ENCODE peak calls at places on chromosomes 16 and 17, in six cellular contexts. One of them, this sample, is unnamed.

GRCh38 chr17:73103661-73104335 is 11.3 kb upstream of the SLC39A11 start:
- DNase-seq in GM23338: no peak
- DNase-seq in gastrocnemius medialis: no peak
- DNase-seq in Peyer's patch: no peak
- DNase-seq in heart left ventricle: no peak
- DNase-seq in upper lobe of right lung: no peak
- DNase-seq in this sample: no peak

GRCh38 chr17:54307326-54307725 is 484.6 kb downstream of the KIF2B start:
- DNase-seq in gastrocnemius medialis: no peak
- DNase-seq in upper lobe of right lung: no peak
- DNase-seq in GM23338: no peak
- DNase-seq in heart left ventricle: no peak
- DNase-seq in Peyer's patch: no peak
- DNase-seq in this sample: no peak

GRCh38 chr17:42276609-42277341 is 584 bp upstream of the STAT5B start:
- DNase-seq in heart left ventricle: peak; percentile 82
- DNase-seq in upper lobe of right lung: peak; percentile 85
- DNase-seq in gastrocnemius medialis: peak; percentile 44
- DNase-seq in GM23338: peak; percentile 66
- DNase-seq in Peyer's patch: peak; percentile 38
- DNase-seq in this sample: no peak

GRCh38 chr17:79779661-79780365 is 1.9 kb downstream of the CBX2 start:
- DNase-seq in upper lobe of right lung: peak; percentile 21
- DNase-seq in heart left ventricle: no peak
- DNase-seq in gastrocnemius medialis: no peak
- DNase-seq in Peyer's patch: no peak
- DNase-seq in GM23338: no peak
- DNase-seq in this sample: no peak

GRCh38 chr17:7191571-7192270 is 12.6 kb upstream of the ASGR1 start:
- DNase-seq in upper lobe of right lung: no peak
- DNase-seq in GM23338: peak; percentile 94
- DNase-seq in Peyer's patch: no peak
- DNase-seq in gastrocnemius medialis: no peak
- DNase-seq in heart left ventricle: peak; percentile 66
- DNase-seq in this sample: peak; percentile 61

GRCh38 chr16:1188781-1189189 is 35.9 kb downstream of the CACNA1H start:
- DNase-seq in upper lobe of right lung: peak; percentile 78
- DNase-seq in GM23338: peak; percentile 78
- DNase-seq in Peyer's patch: no peak
- DNase-seq in gastrocnemius medialis: no peak
- DNase-seq in heart left ventricle: peak; percentile 57
- DNase-seq in this sample: peak; percentile 59

GRCh38 chr17:78781339-78782304 is at the start of gene CYTH1:
- DNase-seq in upper lobe of right lung: peak; percentile 86
- DNase-seq in Peyer's patch: peak; percentile 55
- DNase-seq in heart left ventricle: peak; percentile 59
- DNase-seq in GM23338: peak; percentile 62
- DNase-seq in gastrocnemius medialis: no peak
- DNase-seq in this sample: peak; percentile 63

GRCh38 chr17:35892091-35892637 is 12.0 kb upstream of the CCL5 start:
- DNase-seq in GM23338: peak; percentile 2
- DNase-seq in upper lobe of right lung: no peak
- DNase-seq in heart left ventricle: no peak
- DNase-seq in gastrocnemius medialis: no peak
- DNase-seq in Peyer's patch: no peak
- DNase-seq in this sample: no peak

GRCh38 chr16:56916571-56917403 is 15.2 kb upstream of the HERPUD1 start:
- DNase-seq in heart left ventricle: no peak
- DNase-seq in Peyer's patch: peak; percentile 66
- DNase-seq in GM23338: no peak
- DNase-seq in gastrocnemius medialis: no peak
- DNase-seq in upper lobe of right lung: no peak
- DNase-seq in this sample: no peak

GRCh38 chr16:54921229-54921824 is 9.3 kb upstream of the IRX5 start:
- DNase-seq in Peyer's patch: no peak
- DNase-seq in heart left ventricle: no peak
- DNase-seq in GM23338: no peak
- DNase-seq in gastrocnemius medialis: no peak
- DNase-seq in upper lobe of right lung: no peak
- DNase-seq in this sample: no peak

GRCh38 chr17:57006040-57006439 is 28.1 kb downstream of the SCPEP1 start:
- DNase-seq in Peyer's patch: no peak
- DNase-seq in gastrocnemius medialis: no peak
- DNase-seq in GM23338: no peak
- DNase-seq in heart left ventricle: no peak
- DNase-seq in upper lobe of right lung: no peak
- DNase-seq in this sample: no peak
- H3K27ac ChIP-seq in Peyer's patch: no peak overlapping the region
- H3K27ac ChIP-seq in gastrocnemius medialis: no peak overlapping the region
- H3K27ac ChIP-seq in GM23338: no peak overlapping the region
- H3K27ac ChIP-seq in heart left ventricle: no peak overlapping the region
- H3K27ac ChIP-seq in upper lobe of right lung: no peak overlapping the region
- H3K27ac ChIP-seq in this sample: no peak overlapping the region

GRCh38 chr16:30660424-30661251 is 2.4 kb downstream of the FBRS start:
- DNase-seq in gastrocnemius medialis: no peak
- DNase-seq in GM23338: no peak
- DNase-seq in heart left ventricle: no peak
- DNase-seq in upper lobe of right lung: no peak
- DNase-seq in Peyer's patch: peak; percentile 61
- DNase-seq in this sample: no peak
- H3K4me1 ChIP-seq in gastrocnemius medialis: peaks cover 32% of the 10 kb centered on the region
- H3K4me1 ChIP-seq in GM23338: peaks cover 10% of the 10 kb centered on the region
- H3K4me1 ChIP-seq in heart left ventricle: peaks cover 51% of the 10 kb centered on the region
- H3K4me1 ChIP-seq in upper lobe of right lung: peaks cover 31% of the 10 kb centered on the region
- H3K4me1 ChIP-seq in Peyer's patch: peaks cover 55% of the 10 kb centered on the region
- H3K4me1 ChIP-seq in this sample: peaks cover 19% of the 10 kb centered on the region

DNA sequence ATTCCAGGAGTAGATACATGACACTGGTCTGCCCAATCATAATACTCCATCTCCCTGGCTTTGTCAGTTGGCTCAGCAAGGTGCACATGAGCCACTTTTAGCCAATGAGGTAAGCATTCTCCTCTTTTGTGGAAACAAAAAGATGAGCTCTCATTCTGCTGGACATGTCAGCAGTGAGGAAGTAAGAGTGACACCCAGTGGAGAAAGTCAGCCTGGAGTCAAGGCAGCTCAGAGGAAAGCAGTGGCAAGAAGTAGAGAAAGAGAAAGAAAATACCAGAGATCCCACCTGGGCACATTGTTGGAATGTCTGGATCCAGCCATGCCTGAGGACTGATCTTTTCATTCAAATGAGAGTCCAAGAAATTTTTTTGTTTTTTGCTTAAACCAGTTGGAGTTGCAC is 496.9 kb upstream of the C16orf82 start:
- DNase-seq in gastrocnemius medialis: no peak
- DNase-seq in upper lobe of right lung: no peak
- DNase-seq in heart left ventricle: no peak
- DNase-seq in GM23338: peak; percentile 53
- DNase-seq in Peyer's patch: no peak
- DNase-seq in this sample: peak; percentile 50
- TF ChIP-seq CTCF in gastrocnemius medialis: no peak
- TF ChIP-seq CTCF in upper lobe of right lung: peak; percentile 18
- TF ChIP-seq CTCF in heart left ventricle: peak; percentile 22
- TF ChIP-seq CTCF in GM23338: peak; percentile 70
- TF ChIP-seq CTCF in Peyer's patch: no peak
- TF ChIP-seq CTCF in this sample: peak; percentile 65

GRCh38 chr17:67449885-67450755 is 73.0 kb downstream of the PITPNC1 start:
- DNase-seq in GM23338: no peak
- DNase-seq in upper lobe of right lung: peak; percentile 20
- DNase-seq in Peyer's patch: peak; percentile 15
- DNase-seq in gastrocnemius medialis: no peak
- DNase-seq in heart left ventricle: no peak
- DNase-seq in this sample: no peak
- H3K27ac ChIP-seq in GM23338: no peak overlapping the region
- H3K27ac ChIP-seq in upper lobe of right lung: no peak overlapping the region
- H3K27ac ChIP-seq in Peyer's patch: peak overlapping the region; percentile 53
- H3K27ac ChIP-seq in gastrocnemius medialis: no peak overlapping the region
- H3K27ac ChIP-seq in heart left ventricle: peak overlapping the region; percentile 47
- H3K27ac ChIP-seq in this sample: no peak overlapping the region

GRCh38 chr17:81889602-81890001 is 1.8 kb downstream of the ALYREF start:
- DNase-seq in Peyer's patch: no peak
- DNase-seq in GM23338: no peak
- DNase-seq in gastrocnemius medialis: no peak
- DNase-seq in heart left ventricle: no peak
- DNase-seq in upper lobe of right lung: no peak
- DNase-seq in this sample: no peak
- H3K4me1 ChIP-seq in Peyer's patch: peaks cover 23% of the 10 kb centered on the region
- H3K4me1 ChIP-seq in GM23338: peaks cover 8% of the 10 kb centered on the region
- H3K4me1 ChIP-seq in gastrocnemius medialis: peaks cover 47% of the 10 kb centered on the region
- H3K4me1 ChIP-seq in heart left ventricle: peaks cover 40% of the 10 kb centered on the region
- H3K4me1 ChIP-seq in upper lobe of right lung: peaks cover 26% of the 10 kb centered on the region
- H3K4me1 ChIP-seq in this sample: peaks cover 11% of the 10 kb centered on the region

GRCh38 chr17:71760062-71760720 is 360.6 kb upstream of the SOX9 start:
- DNase-seq in Peyer's patch: no peak
- DNase-seq in gastrocnemius medialis: no peak
- DNase-seq in heart left ventricle: no peak
- DNase-seq in GM23338: no peak
- DNase-seq in upper lobe of right lung: no peak
- DNase-seq in this sample: no peak
- TF ChIP-seq CTCF in Peyer's patch: no peak
- TF ChIP-seq CTCF in gastrocnemius medialis: no peak
- TF ChIP-seq CTCF in heart left ventricle: no peak
- TF ChIP-seq CTCF in GM23338: peak; percentile 40
- TF ChIP-seq CTCF in upper lobe of right lung: no peak
- TF ChIP-seq CTCF in this sample: peak; percentile 14

GRCh38 chr16:30519120-30520049 is 7.0 kb downstream of the ZNF768 start:
- DNase-seq in GM23338: no peak
- DNase-seq in Peyer's patch: no peak
- DNase-seq in gastrocnemius medialis: no peak
- DNase-seq in upper lobe of right lung: no peak
- DNase-seq in heart left ventricle: no peak
- DNase-seq in this sample: no peak
- H3K27ac ChIP-seq in GM23338: no peak overlapping the region
- H3K27ac ChIP-seq in Peyer's patch: no peak overlapping the region
- H3K27ac ChIP-seq in gastrocnemius medialis: no peak overlapping the region
- H3K27ac ChIP-seq in upper lobe of right lung: no peak overlapping the region
- H3K27ac ChIP-seq in heart left ventricle: no peak overlapping the region
- H3K27ac ChIP-seq in this sample: no peak overlapping the region

GRCh38 chr17:40093005-40093579 is 7.3 kb downstream of the NR1D1 start:
- DNase-seq in Peyer's patch: no peak
- DNase-seq in heart left ventricle: no peak
- DNase-seq in upper lobe of right lung: no peak
- DNase-seq in gastrocnemius medialis: no peak
- DNase-seq in GM23338: no peak
- DNase-seq in this sample: no peak

GRCh38 chr17:40095356-40095943 is 4.9 kb downstream of the NR1D1 start:
- DNase-seq in upper lobe of right lung: no peak
- DNase-seq in GM23338: no peak
- DNase-seq in gastrocnemius medialis: no peak
- DNase-seq in Peyer's patch: no peak
- DNase-seq in heart left ventricle: peak; percentile 45
- DNase-seq in this sample: no peak

GRCh38 chr17:40093580-40094201 is 6.7 kb downstream of the NR1D1 start:
- DNase-seq in heart left ventricle: peak; percentile 83
- DNase-seq in Peyer's patch: no peak
- DNase-seq in gastrocnemius medialis: peak; percentile 81
- DNase-seq in upper lobe of right lung: no peak
- DNase-seq in GM23338: no peak
- DNase-seq in this sample: no peak

GRCh38 chr17:40095944-40096791 is 4.2 kb downstream of the NR1D1 start:
- DNase-seq in Peyer's patch: peak; percentile 89
- DNase-seq in heart left ventricle: peak; percentile 68
- DNase-seq in GM23338: no peak
- DNase-seq in gastrocnemius medialis: no peak
- DNase-seq in upper lobe of right lung: no peak
- DNase-seq in this sample: no peak

GRCh38 chr17:40094874-40095273 is 5.5 kb downstream of the NR1D1 start:
- DNase-seq in Peyer's patch: no peak
- DNase-seq in gastrocnemius medialis: no peak
- DNase-seq in upper lobe of right lung: no peak
- DNase-seq in heart left ventricle: no peak
- DNase-seq in GM23338: no peak
- DNase-seq in this sample: no peak
- H3K4me1 ChIP-seq in Peyer's patch: peaks cover 72% of the 10 kb centered on the region
- H3K4me1 ChIP-seq in gastrocnemius medialis: peaks cover 80% of the 10 kb centered on the region
- H3K4me1 ChIP-seq in upper lobe of right lung: peaks cover 38% of the 10 kb centered on the region
- H3K4me1 ChIP-seq in heart left ventricle: peaks cover 88% of the 10 kb centered on the region
- H3K4me1 ChIP-seq in GM23338: peaks cover 38% of the 10 kb centered on the region
- H3K4me1 ChIP-seq in this sample: peaks cover 13% of the 10 kb centered on the region

DNA sequence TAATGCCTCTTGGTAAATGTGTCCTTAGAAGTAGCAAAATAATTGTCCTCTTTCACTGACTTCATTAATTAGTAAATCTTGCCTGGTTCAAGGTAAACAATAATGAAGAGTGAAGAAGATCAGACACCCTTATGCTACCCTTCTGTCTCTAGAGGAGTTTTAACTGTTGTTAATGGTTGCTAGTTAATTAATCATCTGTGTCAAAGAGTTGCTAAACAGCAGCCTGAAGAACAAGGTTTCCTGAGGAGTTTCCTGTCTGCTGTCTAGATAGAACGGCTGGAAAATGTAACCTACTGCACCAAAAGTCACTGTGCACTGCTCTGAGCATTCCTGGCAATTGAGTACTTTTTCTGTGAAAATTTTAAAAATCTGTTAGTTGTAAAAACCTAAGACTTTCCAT is 131.3 kb downstream of the NLK start:
- DNase-seq in heart left ventricle: no peak
- DNase-seq in Peyer's patch: no peak
- DNase-seq in GM23338: peak; percentile 30
- DNase-seq in gastrocnemius medialis: no peak
- DNase-seq in upper lobe of right lung: no peak
- DNase-seq in this sample: peak; percentile 52
- TF ChIP-seq CTCF in heart left ventricle: no peak
- TF ChIP-seq CTCF in Peyer's patch: no peak
- TF ChIP-seq CTCF in GM23338: no peak
- TF ChIP-seq CTCF in gastrocnemius medialis: no peak
- TF ChIP-seq CTCF in upper lobe of right lung: no peak
- TF ChIP-seq CTCF in this sample: no peak

This sample was measured in A673.